ENCODE peak calls at places on chromosomes 11 and 22, in nine cellular contexts. P, J, E, K, G, Q, Y, X and H are unnamed samples.

GRCh38 chr11:75717608-75718403 is at the start of gene MOGAT2:
- DNase-seq in X (no peak), Y (no peak), Q (no peak), E (no peak), G (no peak), K (no peak), P (no peak), J (peak), H (no peak)

GRCh38 chr22:38023045-38023444 is 34.2 kb upstream of the PICK1 start:
- DNase-seq in K (no peak), X (no peak), Q (no peak), P (no peak), E (no peak), G (no peak), J (no peak), Y (no peak), H (no peak)

GRCh38 chr11:119758291-119758690 is 29.3 kb upstream of the NECTIN1 start:
- DNase-seq in Q (no peak), Y (no peak), J (no peak), X (no peak), G (no peak), E (no peak), K (peak), P (no peak), H (no peak)

GRCh38 chr22:43205261-43205691 is 18.3 kb upstream of the TTLL12 start:
- DNase-seq in Q (no peak), P (no peak), X (no peak), E (no peak), K (no peak), Y (no peak), J (no peak), G (no peak), H (no peak)

GRCh38 chr11:73629907-73630306 is 16.5 kb upstream of the PLEKHB1 start:
- DNase-seq in P (no peak), Y (no peak), X (no peak), G (no peak), Q (no peak), J (no peak), K (no peak), E (no peak), H (no peak)

GRCh38 chr11:134994431-134994830 is 582.4 kb upstream of the B3GAT1 start:
- DNase-seq in E (no peak), Q (no peak), P (no peak), K (peak), J (no peak), X (no peak), Y (no peak), G (no peak), H (no peak)

GRCh38 chr11:131546218-131546895 is 175.9 kb downstream of the NTM start:
- DNase-seq in X (no peak), G (no peak), K (no peak), Q (no peak), Y (no peak), J (no peak), P (no peak), E (no peak), H (no peak)

GRCh38 chr11:35066783-35067476 is 72.0 kb upstream of the CD44 start:
- DNase-seq in E (no peak), J (no peak), Q (no peak), K (no peak), Y (no peak), X (no peak), G (no peak), P (no peak), H (no peak)

GRCh38 chr22:38519453-38520250 is 13.5 kb upstream of the DDX17 start:
- DNase-seq in X (no peak), G (no peak), K (no peak), Q (no peak), P (no peak), Y (no peak), J (no peak), E (no peak), H (no peak)

GRCh38 chr11:34002420-34002819 is 49.1 kb upstream of the CAPRIN1 start:
- DNase-seq in E (no peak), J (peak), P (no peak), K (no peak), G (no peak), X (no peak), Y (no peak), Q (no peak), H (peak)

GRCh38 chr11:120773501-120774031 is 250.3 kb upstream of the TBCEL start:
- DNase-seq in P (no peak), G (no peak), E (peak), K (peak), Y (no peak), J (no peak), X (no peak), Q (no peak), H (no peak)